ENCODE peak calls at places on chromosome 12, in five cellular contexts. U is C1 segment of cervical spinal cord; D is stimulated activated CD8-positive, alpha-beta memory T cell treated with anti-CD3 and anti-CD28 coated beads, Interleukin-15, amount 100 ng/mL, for 1 hour; F is EL; S is NCI-H2107. Q is an unnamed sample.

GRCh38 chr12:72057330-72057911 is 118.8 kb downstream of the TPH2 start:
- DNase-seq in U (no peak), D (no peak), F (peak), S (no peak), Q (peak)

GRCh38 chr12:110001596-110001995 is 2.4 kb downstream of the ANKRD13A start:
- DNase-seq in U (no peak), D (no peak), F (peak), S (no peak), Q (peak)

GRCh38 chr12:2068638-2069037 is 15.9 kb downstream of the CACNA1C start:
- DNase-seq in U (no peak), D (no peak), F (no peak), S (no peak), Q (no peak)

GRCh38 chr12:61870658-61871559 is 389.3 kb upstream of the USP15 start:
- DNase-seq in U (no peak), D (no peak), F (no peak), S (no peak), Q (peak)

GRCh38 chr12:120651821-120652220 is 11.4 kb downstream of the CABP1 start:
- DNase-seq in U (no peak), D (no peak), F (no peak), S (no peak), Q (no peak)

GRCh38 chr12:132520421-132521199 is 30.7 kb downstream of the FBRSL1 start:
- DNase-seq in U (no peak), D (no peak), F (no peak), S (no peak), Q (no peak)

GRCh38 chr12:104137175-104137901 is 672 bp downstream of the NFYB start:
- DNase-seq in U (no peak), D (no peak), F (peak), S (peak), Q (peak)

GRCh38 chr12:13380297-13380696 is 183.8 kb downstream of the EMP1 start:
- DNase-seq in U (no peak), D (no peak), F (no peak), S (no peak), Q (no peak)

GRCh38 chr12:68445836-68446235 is 113.7 kb upstream of the MDM1 start:
- DNase-seq in U (no peak), D (no peak), F (no peak), S (no peak), Q (no peak)